ENCODE peak calls at places on chromosomes 16 and 17, in five cellular contexts. Z is cardiac septum, L is frontal cortex, U is right lobe of liver, W is AML-193. E is an unnamed sample.

GRCh38 chr16:50153648-50154368 is 702 bp downstream of the TENT4B start:
- DNase-seq in Z (peak), L (peak), U (peak), W (no peak), E (peak)

GRCh38 chr17:36496018-36496789 is 9.7 kb downstream of the ZNHIT3 start:
- DNase-seq in Z (peak), L (no peak), U (no peak), W (no peak), E (no peak)

GRCh38 chr16:31678649-31679325 is 151.1 kb downstream of the AHSP start:
- DNase-seq in Z (no peak), L (no peak), U (no peak), W (no peak), E (no peak)

GRCh38 chr16:31701734-31702133 is 171.9 kb upstream of the ZNF267 start:
- DNase-seq in Z (no peak), L (no peak), U (no peak), W (no peak), E (no peak)

GRCh38 chr16:30934827-30935557 is 11.6 kb downstream of the FBXL19 start:
- DNase-seq in Z (no peak), L (peak), U (no peak), W (peak), E (peak)

GRCh38 chr17:6818938-6819337 is 12.6 kb downstream of the TEKT1 start:
- DNase-seq in Z (no peak), L (no peak), U (no peak), W (no peak), E (no peak)

GRCh38 chr17:65518256-65518655 is 43.2 kb downstream of the AXIN2 start:
- DNase-seq in Z (no peak), L (no peak), U (no peak), W (no peak), E (no peak)

GRCh38 chr17:28701987-28702751 is 9.5 kb downstream of the PROCA1 start:
- DNase-seq in Z (no peak), L (peak), U (no peak), W (no peak), E (no peak)

GRCh38 chr16:46658925-46659324 is 30.1 kb downstream of the VPS35 start:
- DNase-seq in Z (no peak), L (no peak), U (peak), W (peak), E (no peak)

GRCh38 chr17:63697341-63698286 is 2.3 kb downstream of the LIMD2 start:
- DNase-seq in Z (peak), L (no peak), U (peak), W (peak), E (peak)

GRCh38 chr17:29772981-29773380 is 150.3 kb upstream of the CORO6 start:
- DNase-seq in Z (no peak), L (no peak), U (no peak), W (no peak), E (no peak)

GRCh38 chr17:13931752-13932477 is 137.4 kb upstream of the COX10 start:
- DNase-seq in Z (no peak), L (no peak), U (no peak), W (peak), E (peak)

GRCh38 chr17:59707971-59708425 is 544 bp downstream of the VMP1 start:
- DNase-seq in Z (no peak), L (peak), U (no peak), W (no peak), E (no peak)

GRCh38 chr16:54280751-54281150 is 5.8 kb downstream of the IRX3 start:
- DNase-seq in Z (no peak), L (no peak), U (no peak), W (no peak), E (no peak)

GRCh38 chr17:76081295-76082210 is 2.6 kb downstream of the ZACN start:
- DNase-seq in Z (peak), L (no peak), U (peak), W (no peak), E (no peak)

GRCh38 chr16:26765087-26765486 is 301.6 kb upstream of the C16orf82 start:
- DNase-seq in Z (no peak), L (no peak), U (no peak), W (no peak), E (peak)

GRCh38 chr17:28961391-28961790 is 10.1 kb upstream of the PHF12 start:
- DNase-seq in Z (no peak), L (no peak), U (no peak), W (no peak), E (no peak)

GRCh38 chr17:70119545-70119944 is 44.5 kb downstream of the KCNJ16 start:
- DNase-seq in Z (no peak), L (no peak), U (no peak), W (no peak), E (no peak)

GRCh38 chr16:57513371-57514102 is 22.8 kb downstream of the CCDC102A start:
- DNase-seq in Z (no peak), L (no peak), U (peak), W (no peak), E (no peak)

GRCh38 chr16:85168732-85169256 is 56.5 kb upstream of the CIBAR2 start:
- DNase-seq in Z (no peak), L (peak), U (peak), W (no peak), E (peak)

GRCh38 chr16:24520983-24521382 is 18.4 kb upstream of the RBBP6 start:
- DNase-seq in Z (no peak), L (no peak), U (no peak), W (no peak), E (no peak)

GRCh38 chr17:54435966-54436365 is 464.7 kb upstream of the TOM1L1 start:
- DNase-seq in Z (no peak), L (no peak), U (peak), W (no peak), E (peak)

GRCh38 chr17:50532452-50533024 is at the start of gene EPN3:
- DNase-seq in Z (no peak), L (no peak), U (peak), W (no peak), E (peak)

GRCh38 chr16:89071686-89072182 is 21.9 kb upstream of the ACSF3 start:
- DNase-seq in Z (no peak), L (no peak), U (no peak), W (no peak), E (no peak)

GRCh38 chr17:74972107-74972972 is at the start of gene HID1:
- DNase-seq in Z (peak), L (peak), U (no peak), W (no peak), E (peak)

GRCh38 chr16:4379001-4379688 is 7.5 kb downstream of the VASN start:
- DNase-seq in Z (no peak), L (no peak), U (no peak), W (no peak), E (no peak)

GRCh38 chr17:18191967-18192366 is 8.3 kb downstream of the ALKBH5 start:
- DNase-seq in Z (no peak), L (no peak), U (no peak), W (no peak), E (peak)

GRCh38 chr17:58110012-58110411 is 26.8 kb downstream of the DYNLL2 start:
- DNase-seq in Z (no peak), L (no peak), U (no peak), W (no peak), E (no peak)

GRCh38 chr16:996672-997071 is 15.1 kb downstream of the SOX8 start:
- DNase-seq in Z (no peak), L (no peak), U (no peak), W (no peak), E (no peak)

GRCh38 chr16:88977028-88977844 is at the start of gene CBFA2T3:
- DNase-seq in Z (peak), L (peak), U (peak), W (peak), E (no peak)

GRCh38 chr16:71461686-71462648 is at the start of gene ZNF23:
- DNase-seq in Z (peak), L (peak), U (peak), W (peak), E (peak)

GRCh38 chr17:1169471-1169908 is 10.3 kb downstream of the ABR start:
- DNase-seq in Z (no peak), L (no peak), U (no peak), W (no peak), E (no peak)

GRCh38 chr16:67428146-67428731 is 2.7 kb upstream of the HSD11B2 start:
- DNase-seq in Z (peak), L (peak), U (peak), W (peak), E (peak)

GRCh38 chr16:70662991-70663523 is 16.7 kb downstream of the IL34 start:
- DNase-seq in Z (no peak), L (peak), U (no peak), W (no peak), E (no peak)

GRCh38 chr17:13475574-13476223 is 126.0 kb downstream of the HS3ST3A1 start:
- DNase-seq in Z (no peak), L (no peak), U (no peak), W (no peak), E (no peak)

GRCh38 chr17:76224321-76224852 is 15.9 kb downstream of the RNF157 start:
- DNase-seq in Z (no peak), L (no peak), U (no peak), W (no peak), E (no peak)

GRCh38 chr16:51708861-51709260 is 557.8 kb upstream of the SALL1 start:
- DNase-seq in Z (no peak), L (no peak), U (no peak), W (no peak), E (no peak)